ENCODE peak calls at places on chromosomes 4 and X, in nine cellular contexts. W is chondrocyte; X is GM12865; S is OCI-LY7; Q is sigmoid colon; U is fibroblast of pulmonary artery; E is lower lobe of right lung; N is CD4-positive, alpha-beta T cell; M is cardiac fibroblast. C is an unnamed sample.

GRCh38 chr4:152310223-152310622 is 225.7 kb downstream of the FBXW7 start:
- DNase-seq in Q (no peak), X (peak; percentile 34), E (no peak), S (no peak), W (no peak), N (no peak), M (peak; percentile 8), U (peak; percentile 3), C (peak; percentile 89)

GRCh38 chrX:57929373-57929772 is 19.1 kb upstream of the ZXDA start:
- DNase-seq in N (no peak), S (peak; percentile 44), X (peak; percentile 10), U (peak; percentile 51), Q (no peak), E (no peak), W (no peak), M (peak; percentile 48), C (no peak)

GRCh38 chrX:100606753-100607152 is 22.0 kb downstream of the TNMD start:
- DNase-seq in Q (no peak), S (no peak), E (no peak), M (no peak), X (peak; percentile 0), W (no peak), N (no peak), U (no peak), C (no peak)

GRCh38 chr4:182861346-182861745 is 55.8 kb downstream of the DCTD start:
- DNase-seq in U (no peak), E (no peak), W (peak; percentile 43), N (no peak), M (no peak), S (no peak), X (no peak), Q (no peak), C (no peak)

GRCh38 chr4:174540175-174540574 is 17.9 kb upstream of the HPGD start:
- DNase-seq in N (no peak), W (no peak), Q (no peak), S (no peak), E (no peak), U (no peak), M (no peak), X (no peak), C (no peak)

GRCh38 chr4:128728190-128728589 is 81.3 kb upstream of the JADE1 start:
- DNase-seq in S (no peak), M (no peak), X (no peak), U (no peak), W (no peak), E (no peak), N (no peak), Q (no peak), C (no peak)

GRCh38 chrX:1767026-1767425 is 152.2 kb downstream of the ASMT start:
- DNase-seq in N (no peak), W (no peak), U (no peak), S (no peak), M (no peak), Q (no peak), X (no peak), E (no peak), C (no peak)

GRCh38 chrX:40877869-40878268 is 142.5 kb upstream of the MED14 start:
- DNase-seq in S (peak; percentile 17), U (peak; percentile 42), M (peak; percentile 36), N (no peak), Q (no peak), W (no peak), X (peak; percentile 35), E (no peak), C (no peak)

GRCh38 chrX:23908219-23909003 is 605 bp downstream of the CXorf58 start:
- DNase-seq in W (no peak), S (peak; percentile 61), Q (no peak), U (no peak), E (no peak), X (peak; percentile 27), M (no peak), N (no peak), C (no peak)

GRCh38 chr4:115973768-115974167 is 860.3 kb upstream of the NDST4 start:
- DNase-seq in N (no peak), E (no peak), Q (no peak), X (no peak), U (no peak), S (no peak), M (no peak), W (no peak), C (no peak)

DNA sequence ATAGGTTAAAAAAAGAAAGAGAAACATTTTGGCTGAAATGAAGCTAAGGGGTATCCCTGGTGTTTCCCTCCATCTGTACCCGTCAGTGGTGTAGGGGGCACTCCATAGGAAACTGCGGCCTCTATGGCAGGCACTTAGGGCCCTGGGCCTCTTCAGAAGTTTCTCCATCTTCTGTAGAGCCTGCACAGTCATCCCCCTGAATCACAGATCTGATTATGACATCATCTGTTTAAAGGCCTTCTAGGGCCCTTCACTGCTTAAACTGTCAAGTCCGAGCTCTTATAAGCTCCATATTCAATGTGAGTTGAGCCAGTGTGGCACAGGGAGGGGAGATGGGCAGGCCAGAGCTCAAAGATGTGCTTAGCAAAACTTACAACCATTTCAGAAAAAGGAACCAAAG is 241.3 kb downstream of the NR3C2 start:
- DNase-seq in N (no peak), U (no peak), W (no peak), Q (no peak), M (no peak), X (no peak), S (no peak), E (no peak), C (no peak)
- TF ChIP-seq CTCF in N (no peak), U (no peak), W (no peak), Q (no peak), M (no peak), X (no peak), S (no peak), E (no peak), C (no peak)

DNA sequence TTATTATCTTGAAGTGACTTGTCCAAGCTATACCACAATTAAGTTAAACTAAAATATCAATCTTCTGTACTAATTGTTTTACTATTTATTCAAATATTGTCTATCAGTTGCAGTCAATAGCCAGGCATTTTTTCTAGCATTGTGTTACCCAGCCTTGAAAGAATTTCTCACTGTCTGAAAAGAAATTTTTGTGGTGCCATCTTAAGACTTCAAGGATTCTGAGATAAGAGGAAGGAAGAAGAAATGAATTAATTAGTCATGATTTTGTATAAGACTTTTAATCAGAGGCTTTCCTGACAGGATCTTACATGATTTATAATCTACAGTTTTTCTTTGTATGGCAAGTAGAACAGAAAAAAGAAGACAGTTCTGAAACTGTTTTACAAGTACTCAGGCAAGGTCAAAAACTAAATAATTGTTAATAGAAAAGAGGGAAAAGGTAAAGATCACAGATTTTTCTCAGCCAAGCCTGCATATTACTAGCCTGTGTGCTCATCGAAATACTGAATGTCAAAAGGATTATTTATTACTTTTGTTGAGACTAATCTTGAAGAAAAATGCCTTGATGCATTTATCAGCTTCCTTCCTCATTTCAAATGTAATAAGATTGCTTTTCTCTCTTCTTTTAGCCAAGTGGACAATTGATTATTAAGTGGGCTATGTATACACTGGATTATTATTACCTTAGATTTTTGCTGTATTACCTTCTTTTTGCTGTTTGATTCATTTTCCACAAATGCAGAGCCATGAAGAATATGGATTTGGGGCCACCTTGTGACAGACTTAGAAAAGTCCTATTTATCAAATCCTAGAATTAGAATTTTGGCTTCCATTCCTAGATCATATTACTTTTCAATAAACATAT is 53.8 kb downstream of the CXCL1 start:
- DNase-seq in W (no peak), N (no peak), Q (no peak), S (no peak), U (peak; percentile 85), X (no peak), M (peak; percentile 79), E (no peak), C (peak; percentile 16)
- TF ChIP-seq CTCF in W (peak; percentile 91), N (no peak), Q (no peak), S (peak; percentile 27), U (peak; percentile 56), X (no peak), M (peak; percentile 35), E (peak; percentile 42), C (peak; percentile 47)

GRCh38 chr4:25788839-25789238 is 73.9 kb downstream of the SEL1L3 start:
- DNase-seq in M (no peak), U (no peak), X (no peak), E (no peak), W (no peak), S (no peak), Q (no peak), N (no peak), C (no peak)

GRCh38 chr4:25795091-25795490 is 67.7 kb downstream of the SEL1L3 start:
- DNase-seq in U (no peak), X (no peak), M (no peak), E (no peak), S (no peak), W (no peak), N (no peak), Q (no peak), C (no peak)

GRCh38 chr4:25790024-25790423 is 72.8 kb downstream of the SEL1L3 start:
- DNase-seq in M (no peak), X (no peak), S (no peak), E (no peak), N (no peak), Q (no peak), U (no peak), W (no peak), C (no peak)

GRCh38 chr4:25792843-25793242 is 69.9 kb downstream of the SEL1L3 start:
- DNase-seq in X (no peak), S (no peak), N (no peak), W (no peak), E (no peak), M (no peak), U (no peak), Q (no peak), C (no peak)

DNA sequence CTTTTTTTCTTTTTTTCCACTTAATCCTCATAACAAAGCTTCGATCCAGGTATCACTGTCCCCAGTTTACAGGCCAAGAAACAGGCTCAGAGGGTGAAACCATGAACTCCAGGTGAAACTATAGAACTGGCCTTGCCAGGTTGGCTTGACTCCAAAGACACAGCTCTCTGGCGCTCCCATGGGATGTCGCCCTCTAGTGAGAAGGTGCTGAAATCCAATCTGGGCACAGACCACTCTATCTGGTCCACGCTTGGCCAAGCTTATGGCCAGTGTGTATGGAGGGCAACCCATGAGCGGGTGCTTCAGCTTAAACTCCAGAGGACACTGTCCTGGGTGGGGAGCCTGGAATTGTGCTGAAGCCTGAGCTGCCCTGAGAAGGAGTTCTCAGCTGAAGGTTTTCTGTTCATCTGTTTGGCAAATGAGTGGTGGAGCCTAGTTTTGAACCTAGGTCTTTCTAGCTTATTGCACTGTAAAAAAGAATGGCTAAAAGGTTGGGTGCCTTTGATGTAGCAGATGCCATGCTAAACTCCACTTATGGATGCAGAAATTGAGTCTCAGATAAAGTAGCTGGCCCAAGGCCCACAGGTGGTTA is 70.5 kb downstream of the SEL1L3 start:
- DNase-seq in S (peak; percentile 40), W (no peak), N (no peak), M (no peak), X (peak; percentile 34), E (no peak), U (peak; percentile 23), Q (no peak), C (no peak)
- TF ChIP-seq CTCF in S (peak; percentile 81), W (peak; percentile 64), N (no peak), M (peak; percentile 28), X (peak; percentile 36), E (peak; percentile 50), U (peak; percentile 43), Q (no peak), C (peak; percentile 25)

DNA sequence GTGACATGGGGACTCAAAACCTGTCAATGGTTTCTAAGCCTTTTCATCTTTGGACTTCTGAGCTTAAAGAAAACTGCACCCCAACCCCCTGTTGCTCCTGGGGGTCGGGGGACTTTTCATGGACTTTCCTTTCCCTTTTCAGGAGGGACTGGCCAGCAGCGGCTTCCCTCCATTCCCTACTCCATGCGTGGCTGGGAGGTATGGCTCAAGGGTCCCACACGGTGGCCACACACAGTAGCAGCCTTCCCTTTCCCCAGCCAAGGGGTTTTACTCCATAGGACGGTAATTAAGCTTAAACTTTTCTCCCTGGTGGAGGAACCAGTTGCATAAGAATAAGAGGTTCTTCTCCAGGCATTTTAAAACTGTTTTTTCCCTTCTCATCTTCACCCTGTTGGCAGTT is 325.5 kb downstream of the TLL1 start:
- DNase-seq in S (no peak), E (no peak), N (no peak), X (no peak), W (no peak), M (no peak), U (no peak), Q (no peak), C (no peak)
- TF ChIP-seq CTCF in S (no peak), E (no peak), N (no peak), X (no peak), W (no peak), M (no peak), U (no peak), Q (no peak), C (no peak)